ENCODE peak calls at places on chromosomes 16 and 17, in eight cellular contexts. Y, J, E, N, A, T, Z and L are unnamed samples. For H3K9me3, the result is how much of the 10 kb centered on the place peaks cover.

GRCh38 chr17:57467801-57468200 is 211.5 kb downstream of the MSI2 start:
- DNase-seq in Y (no peak), J (no peak), E (no peak), N (no peak), A (no peak), T (no peak), Z (no peak), L (no peak)

GRCh38 chr17:9271989-9272388 is 250.7 kb downstream of the NTN1 start:
- DNase-seq in Y (no peak), J (no peak), E (no peak), N (no peak), A (no peak), T (no peak), Z (no peak), L (no peak)

GRCh38 chr17:21075739-21076085 is 32.9 kb upstream of the USP22 start:
- DNase-seq in Y (no peak), J (no peak), E (no peak), N (no peak), A (no peak), T (no peak), Z (no peak), L (no peak)

GRCh38 chr16:20225334-20225733 is 102.0 kb downstream of the GP2 start:
- DNase-seq in Y (no peak), J (no peak), E (no peak), N (no peak), A (no peak), T (no peak), Z (no peak), L (no peak)

GRCh38 chr17:30376621-30377452 is 1.9 kb upstream of the CPD start:
- DNase-seq in Y (peak), J (peak), E (no peak), N (no peak), A (no peak), T (peak), Z (peak), L (no peak)

GRCh38 chr16:53780051-53780450 is 76.1 kb downstream of the FTO start:
- DNase-seq in Y (no peak), J (no peak), E (no peak), N (no peak), A (no peak), T (no peak), Z (peak), L (no peak)

GRCh38 chr16:22191966-22192260 is 14.2 kb upstream of the EEF2K start:
- DNase-seq in Y (peak), J (no peak), E (no peak), N (no peak), A (no peak), T (no peak), Z (no peak), L (no peak)

GRCh38 chr16:28112908-28113307 is 49.4 kb upstream of the GSG1L start:
- DNase-seq in Y (no peak), J (no peak), E (no peak), N (no peak), A (no peak), T (no peak), Z (no peak), L (no peak)

GRCh38 chr16:1788708-1789100 is 4.8 kb downstream of the IGFALS start:
- DNase-seq in Y (peak), J (no peak), E (peak), N (no peak), A (no peak), T (no peak), Z (no peak), L (peak)

GRCh38 chr16:19972111-19972510 is 87.5 kb upstream of the GPRC5B start:
- DNase-seq in Y (no peak), J (no peak), E (no peak), N (no peak), A (no peak), T (no peak), Z (no peak), L (no peak)

GRCh38 chr16:88855736-88856121 is 1.0 kb downstream of the GALNS start:
- DNase-seq in Y (no peak), J (no peak), E (no peak), N (no peak), A (no peak), T (no peak), Z (no peak), L (no peak)

GRCh38 chr16:65468121-65468520 is 346.3 kb upstream of the CDH11 start:
- DNase-seq in Y (no peak), J (no peak), E (no peak), N (no peak), A (no peak), T (no peak), Z (no peak), L (no peak)

GRCh38 chr17:39772987-39773664 is 35.4 kb downstream of the GRB7 start:
- DNase-seq in Y (no peak), J (no peak), E (no peak), N (no peak), A (no peak), T (no peak), Z (no peak), L (no peak)

GRCh38 chr17:68344701-68345136 is 53.4 kb downstream of the ARSG start:
- DNase-seq in Y (no peak), J (no peak), E (no peak), N (no peak), A (no peak), T (no peak), Z (no peak), L (no peak)

GRCh38 chr17:27956601-27957445 is 63.7 kb upstream of the LYRM9 start:
- DNase-seq in Y (no peak), J (peak), E (no peak), N (peak), A (no peak), T (peak), Z (no peak), L (peak)
- H3K9me3 ChIP-seq in Y (under half), J (under half), E (under half), N (under half), A (under half), T (under half), Z (under half), L (under half)

GRCh38 chr17:82949984-82950383 is 110.2 kb upstream of the ZNF750 start:
- DNase-seq in Y (no peak), J (no peak), E (peak), N (no peak), A (no peak), T (no peak), Z (no peak), L (no peak)

GRCh38 chr17:82947051-82947991 is 107.5 kb upstream of the ZNF750 start:
- DNase-seq in Y (no peak), J (no peak), E (peak), N (no peak), A (no peak), T (no peak), Z (no peak), L (no peak)

GRCh38 chr17:82948081-82948511 is 108.3 kb upstream of the ZNF750 start:
- DNase-seq in Y (no peak), J (no peak), E (peak), N (no peak), A (no peak), T (no peak), Z (no peak), L (no peak)

GRCh38 chr17:82949361-82949760 is 109.5 kb upstream of the ZNF750 start:
- DNase-seq in Y (no peak), J (no peak), E (peak), N (no peak), A (no peak), T (no peak), Z (no peak), L (no peak)

GRCh38 chr17:82948957-82949356 is 109.1 kb upstream of the ZNF750 start:
- DNase-seq in Y (no peak), J (no peak), E (peak), N (no peak), A (no peak), T (no peak), Z (no peak), L (no peak)
- H3K9me3 ChIP-seq in Y (under half), J (under half), E (under half), N (under half), A (under half), T (half or more), Z (under half), L (under half)

DNA sequence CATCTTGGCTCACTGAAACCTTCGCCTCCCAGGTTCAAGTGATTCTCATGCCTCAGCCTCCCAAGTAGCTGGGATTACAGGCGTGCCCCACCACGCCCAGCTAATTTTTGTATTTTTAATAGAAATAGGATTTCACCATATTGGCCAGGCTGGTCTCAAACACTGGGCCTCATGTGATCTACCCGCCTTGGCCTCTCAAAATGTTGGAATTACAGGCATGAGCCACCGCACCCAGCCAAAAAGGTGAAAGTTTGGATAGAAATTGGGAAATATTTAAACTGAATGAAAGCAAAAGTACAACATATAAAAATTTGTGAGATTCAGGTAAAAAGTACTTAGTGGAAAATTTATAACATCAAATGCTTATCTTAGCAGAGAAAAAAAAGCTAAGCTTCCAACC is 52.9 kb upstream of the KIFC3 start:
- DNase-seq in Y (no peak), J (no peak), E (no peak), N (no peak), A (no peak), T (no peak), Z (no peak), L (no peak)
- H3K9me3 ChIP-seq in Y (under half), J (under half), E (under half), N (under half), A (under half), T (under half), Z (under half), L (under half)

DNA sequence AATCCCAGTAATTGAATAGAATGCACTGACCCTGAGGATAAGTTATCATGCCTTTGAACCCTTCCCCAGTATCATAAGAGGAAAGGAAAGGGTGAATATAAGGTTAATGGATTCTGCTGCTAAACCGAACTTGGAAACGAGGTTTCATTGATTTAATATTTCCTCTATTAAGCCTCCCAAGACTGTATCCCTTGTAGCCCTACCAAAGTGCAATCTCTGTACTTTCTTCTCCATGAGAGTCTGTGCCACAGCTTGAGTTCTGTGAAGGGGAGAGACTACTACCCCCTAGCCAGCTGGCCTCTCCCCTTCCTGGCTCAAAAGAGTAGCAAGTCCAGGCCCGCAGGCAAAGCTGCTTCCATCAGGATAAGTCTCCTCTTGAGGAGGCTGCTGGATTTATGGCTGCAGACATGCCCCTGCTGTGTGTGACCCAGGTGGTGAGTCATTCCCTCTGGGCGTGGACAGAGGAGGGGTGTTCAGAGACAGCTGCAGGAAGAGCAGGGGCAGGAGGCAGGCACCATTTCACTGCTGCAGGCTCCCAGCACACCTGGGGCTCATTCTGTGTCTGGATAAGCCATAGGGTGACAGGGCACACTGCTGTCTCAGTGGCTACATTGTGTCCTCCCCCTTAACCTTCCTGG is 58.4 kb downstream of the TOM1L2 start:
- DNase-seq in Y (peak), J (peak), E (peak), N (peak), A (peak), T (peak), Z (peak), L (peak)
- H3K9me3 ChIP-seq in Y (under half), J (under half), E (under half), N (under half), A (under half), T (under half), Z (under half), L (under half)

DNA sequence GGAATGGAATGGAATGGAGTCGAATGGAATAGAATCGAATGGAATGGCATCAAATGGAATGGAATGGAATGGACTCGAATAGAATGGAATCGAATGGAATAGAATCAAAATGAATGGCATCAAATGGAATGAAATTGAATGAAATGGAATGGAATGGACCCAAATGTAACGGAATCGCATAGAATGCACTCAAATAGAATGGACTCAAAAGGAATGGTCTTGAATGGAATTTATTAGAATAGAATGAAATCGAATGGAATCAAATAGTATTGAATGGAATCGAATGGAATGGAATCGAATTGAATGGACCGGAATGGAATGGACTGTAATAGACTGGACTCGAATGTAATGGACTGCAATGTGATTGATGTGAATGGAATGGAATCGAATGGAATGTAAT is 501.4 kb upstream of the WSB1 start:
- DNase-seq in Y (no peak), J (peak), E (no peak), N (no peak), A (no peak), T (no peak), Z (no peak), L (no peak)
- H3K9me3 ChIP-seq in Y (under half), J (under half), E (half or more), N (under half), A (under half), T (half or more), Z (under half), L (under half)

GRCh38 chr16:10408824-10409381 is 23.0 kb downstream of the ATF7IP2 start:
- DNase-seq in Y (no peak), J (peak), E (no peak), N (no peak), A (no peak), T (no peak), Z (peak), L (no peak)

GRCh38 chr16:10410469-10410868 is 24.6 kb downstream of the ATF7IP2 start:
- DNase-seq in Y (no peak), J (no peak), E (no peak), N (no peak), A (no peak), T (no peak), Z (no peak), L (no peak)

GRCh38 chr16:10402975-10403374 is 17.1 kb downstream of the ATF7IP2 start:
- DNase-seq in Y (no peak), J (no peak), E (no peak), N (no peak), A (no peak), T (no peak), Z (no peak), L (no peak)

GRCh38 chr16:10405386-10405939 is 19.6 kb downstream of the ATF7IP2 start:
- DNase-seq in Y (peak), J (peak), E (no peak), N (no peak), A (no peak), T (no peak), Z (no peak), L (no peak)
- H3K9me3 ChIP-seq in Y (under half), J (under half), E (under half), N (under half), A (under half), T (under half), Z (under half), L (under half)

DNA sequence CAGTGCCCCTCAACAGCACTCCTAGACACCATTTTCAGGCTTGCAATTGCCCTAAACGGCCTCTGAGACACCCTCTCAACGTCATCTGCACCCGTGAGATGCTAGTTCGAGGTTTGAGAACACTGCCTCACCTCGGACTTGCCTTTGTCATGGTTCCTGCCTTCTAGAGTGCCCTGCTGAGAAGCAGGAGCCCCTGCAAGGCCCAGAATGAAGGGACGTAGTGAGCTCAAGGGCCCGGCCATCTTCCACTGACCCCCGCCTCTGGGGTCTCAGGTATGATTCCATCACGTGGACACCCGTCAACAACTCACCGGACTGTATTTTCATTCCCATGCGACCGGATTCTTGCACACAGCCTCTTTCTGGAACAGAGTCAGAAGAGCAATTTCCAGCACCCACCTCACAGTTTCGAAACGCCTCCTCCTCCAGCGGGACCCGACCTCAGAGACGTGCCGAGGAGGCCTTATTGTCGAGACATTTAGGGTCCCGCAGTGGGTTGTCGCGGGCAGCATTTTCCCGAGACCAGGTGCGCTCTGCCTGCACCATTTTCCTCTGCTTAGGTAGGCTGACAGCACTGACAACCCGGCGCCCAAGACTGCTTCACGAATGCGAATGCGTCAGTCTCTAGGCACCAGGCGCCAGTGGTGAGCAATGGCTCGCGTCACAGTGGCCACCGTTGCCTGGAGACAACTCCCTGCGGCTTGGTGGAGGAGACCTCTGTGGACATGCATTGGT is 999.9 kb downstream of the KCNJ18 start:
- DNase-seq in Y (no peak), J (no peak), E (no peak), N (no peak), A (no peak), T (no peak), Z (no peak), L (no peak)
- H3K9me3 ChIP-seq in Y (under half), J (under half), E (under half), N (under half), A (under half), T (under half), Z (under half), L (under half)